ENCODE peak calls at places on chromosomes 13 and 19, in six cellular contexts. I, L, P, D, U and T are unnamed samples.

GRCh38 chr19:10812902-10813404 is 23.1 kb downstream of the TMED1 start:
- DNase-seq in U (no peak), I (no peak), L (no peak), P (peak), D (no peak), T (no peak)

GRCh38 chr13:113552786-113553540 is 31.6 kb upstream of the TFDP1 start:
- DNase-seq in D (no peak), I (no peak), U (no peak), L (no peak), P (no peak), T (no peak)

GRCh38 chr19:4660181-4660791 is 9.9 kb downstream of the MYDGF start:
- DNase-seq in D (peak), P (no peak), U (no peak), I (no peak), L (no peak), T (peak)

GRCh38 chr13:30848332-30849027 is 57.6 kb upstream of the MEDAG start:
- DNase-seq in U (no peak), L (no peak), D (no peak), I (no peak), P (no peak), T (no peak)

GRCh38 chr13:74288361-74288911 is 154.2 kb upstream of the KLF12 start:
- DNase-seq in I (peak), P (peak), U (no peak), L (no peak), D (peak), T (no peak)

GRCh38 chr19:11383706-11384048 is 437 bp downstream of the EPOR start:
- DNase-seq in L (no peak), U (no peak), I (no peak), D (no peak), P (no peak), T (no peak)

GRCh38 chr19:9823816-9824215 is 3.9 kb upstream of the UBL5 start:
- DNase-seq in L (no peak), D (no peak), U (no peak), I (no peak), P (no peak), T (no peak)

GRCh38 chr19:39132344-39132969 is 6.9 kb downstream of the PAK4 start:
- DNase-seq in L (no peak), P (no peak), I (no peak), D (no peak), U (no peak), T (no peak)

GRCh38 chr19:39052846-39053245 is 20.5 kb upstream of the FBXO27 start:
- DNase-seq in U (no peak), I (no peak), D (no peak), P (no peak), L (no peak), T (no peak)

GRCh38 chr19:19061491-19061890 is 2.3 kb upstream of the SLC25A42 start:
- DNase-seq in L (no peak), D (no peak), I (no peak), U (no peak), P (no peak), T (no peak)

GRCh38 chr13:112688560-112689497 is 1.0 kb upstream of the ATP11A start:
- DNase-seq in I (no peak), P (no peak), U (no peak), L (no peak), D (no peak), T (no peak)

GRCh38 chr19:50750010-50750409 is 20.3 kb upstream of the GPR32 start:
- DNase-seq in I (no peak), U (no peak), L (no peak), P (no peak), D (no peak), T (no peak)

GRCh38 chr19:45128109-45128508 is 32.7 kb downstream of the NKPD1 start:
- DNase-seq in D (no peak), U (no peak), L (no peak), I (no peak), P (no peak), T (no peak)

GRCh38 chr13:110562696-110563462 is 1.4 kb upstream of the RAB20 start:
- DNase-seq in L (no peak), D (peak), I (no peak), P (no peak), U (no peak), T (no peak)

GRCh38 chr19:33350538-33351309 is 22.8 kb upstream of the CEBPG start:
- DNase-seq in L (no peak), P (peak), I (no peak), U (no peak), D (no peak), T (no peak)